ENCODE peak calls at places on chromosome 2, in five cellular contexts. L, P, V, N and F are unnamed samples.

GRCh38 chr2:168184896-168185513 is 62.4 kb downstream of the STK39 start:
- DNase-seq in L (no peak), P (no peak), N (no peak), V (no peak), F (peak)

GRCh38 chr2:241573741-241574140 is 15.2 kb downstream of the BOK start:
- DNase-seq in L (no peak), P (no peak), N (no peak), V (no peak), F (no peak)

GRCh38 chr2:24359701-24360049 is 661 bp downstream of the ITSN2 start:
- DNase-seq in V (peak), P (peak), N (peak), L (no peak), F (peak)

GRCh38 chr2:20868377-20868776 is 45.5 kb upstream of the LDAH start:
- DNase-seq in P (no peak), N (no peak), L (no peak), V (peak), F (no peak)

GRCh38 chr2:223901311-223901710 is 43.8 kb downstream of the WDFY1 start:
- DNase-seq in L (no peak), N (no peak), P (no peak), V (no peak), F (no peak)

GRCh38 chr2:233034091-233034882 is 1.8 kb downstream of the NEU2 start:
- DNase-seq in V (no peak), P (no peak), L (no peak), N (no peak), F (no peak)

GRCh38 chr2:45748239-45748638 is 96.8 kb downstream of the PRKCE start:
- DNase-seq in L (no peak), N (no peak), P (no peak), V (no peak), F (no peak)

GRCh38 chr2:11921030-11921583 is 174.7 kb downstream of the LPIN1 start:
- DNase-seq in P (no peak), L (no peak), N (no peak), V (no peak), F (no peak)

GRCh38 chr2:239727776-239728600 is 297.2 kb downstream of the NDUFA10 start:
- DNase-seq in P (no peak), L (no peak), V (no peak), N (no peak), F (no peak)

GRCh38 chr2:185583058-185583816 is 155.4 kb upstream of the FSIP2 start:
- DNase-seq in N (no peak), P (no peak), V (no peak), L (no peak), F (no peak)

GRCh38 chr2:230990899-230991150 is 5.1 kb upstream of the SPATA3 start:
- DNase-seq in L (no peak), P (no peak), V (no peak), N (no peak), F (no peak)

GRCh38 chr2:196066794-196067382 is 1.7 kb downstream of the DNAH7 start:
- DNase-seq in L (peak), N (no peak), P (no peak), V (no peak), F (peak)

GRCh38 chr2:28095622-28096021 is 205.1 kb downstream of the BABAM2 start:
- DNase-seq in L (no peak), N (no peak), V (no peak), P (no peak), F (peak)

GRCh38 chr2:19893520-19894134 is 8.2 kb downstream of the TTC32 start:
- DNase-seq in V (no peak), P (no peak), L (no peak), N (no peak), F (no peak)

GRCh38 chr2:203484266-203485112 is 50.6 kb downstream of the RAPH1 start:
- DNase-seq in P (no peak), V (peak), N (no peak), L (peak), F (peak)

GRCh38 chr2:199841409-199841808 is 9.6 kb downstream of the FTCDNL1 start:
- DNase-seq in N (no peak), L (no peak), P (no peak), V (no peak), F (no peak)

GRCh38 chr2:20454036-20454981 is 7.4 kb downstream of the RHOB start:
- DNase-seq in L (no peak), P (no peak), V (no peak), N (no peak), F (no peak)

GRCh38 chr2:125175415-125175814 is 1150.3 kb downstream of the CNTNAP5 start:
- DNase-seq in P (no peak), L (no peak), V (no peak), N (no peak), F (no peak)

GRCh38 chr2:26735096-26735495 is 29.0 kb upstream of the SLC35F6 start:
- DNase-seq in P (no peak), N (no peak), V (no peak), L (no peak), F (no peak)

GRCh38 chr2:106963156-106963555 is 77.2 kb upstream of the ST6GAL2 start:
- DNase-seq in V (no peak), N (no peak), P (no peak), L (no peak), F (no peak)

GRCh38 chr2:110107092-110108079 is 8.2 kb downstream of the MALL start:
- DNase-seq in N (no peak), P (no peak), V (no peak), L (no peak), F (no peak)

GRCh38 chr2:234686088-234686890 is 189.4 kb upstream of the ARL4C start:
- DNase-seq in P (peak), N (no peak), V (no peak), L (no peak), F (peak)

GRCh38 chr2:224195954-224196571 is 157.0 kb upstream of the SERPINE2 start:
- DNase-seq in P (no peak), N (peak), L (no peak), V (no peak), F (no peak)

GRCh38 chr2:109275120-109276040 is 146.4 kb downstream of the SH3RF3 start:
- DNase-seq in V (no peak), P (no peak), L (no peak), N (no peak), F (peak)

GRCh38 chr2:182248362-182248761 is 178.5 kb downstream of the PDE1A start:
- DNase-seq in L (no peak), N (no peak), P (no peak), V (no peak), F (peak)

GRCh38 chr2:222532315-222532714 is 108.0 kb downstream of the SGPP2 start:
- DNase-seq in L (no peak), V (no peak), P (no peak), N (no peak), F (no peak)

GRCh38 chr2:175036582-175037018 is 31.4 kb upstream of the CHN1 start:
- DNase-seq in P (no peak), N (no peak), L (peak), V (no peak), F (peak)

GRCh38 chr2:72969706-72970105 is 52.4 kb downstream of the EMX1 start:
- DNase-seq in N (no peak), V (no peak), L (no peak), P (no peak), F (no peak)

GRCh38 chr2:143426296-143426695 is 297.1 kb downstream of the ARHGAP15 start:
- DNase-seq in P (no peak), L (no peak), V (no peak), N (no peak), F (no peak)

GRCh38 chr2:15425707-15426106 is 135.4 kb downstream of the NBAS start:
- DNase-seq in L (no peak), N (no peak), V (no peak), P (no peak), F (no peak)

GRCh38 chr2:43114210-43114609 is 112.2 kb downstream of the ZFP36L2 start:
- DNase-seq in P (no peak), V (no peak), L (peak), N (no peak), F (no peak)

GRCh38 chr2:18662689-18663088 is 73.3 kb upstream of the NT5C1B start:
- DNase-seq in L (no peak), N (no peak), P (no peak), V (no peak), F (no peak)

GRCh38 chr2:126504953-126505352 is 151.0 kb upstream of the GYPC start:
- DNase-seq in N (no peak), V (no peak), L (no peak), P (no peak), F (no peak)

GRCh38 chr2:233142355-233142897 is 82.3 kb downstream of the INPP5D start:
- DNase-seq in P (no peak), V (no peak), L (no peak), N (no peak), F (no peak)

GRCh38 chr2:61538920-61539559 is 884 bp upstream of the XPO1 start:
- DNase-seq in L (no peak), N (peak), V (peak), P (peak), F (peak)

GRCh38 chr2:174145827-174146226 is 102.5 kb downstream of the OLA1 start:
- DNase-seq in P (no peak), V (no peak), N (no peak), L (peak), F (peak)

GRCh38 chr2:68809324-68810240 is 61.6 kb downstream of the BMP10 start:
- DNase-seq in P (no peak), L (no peak), N (no peak), V (no peak), F (no peak)